ENCODE peak calls at places on chromosome 19, in nine cellular contexts. S is stimulated activated naive B cell treated with anti-CD40 and anti-IgM and Interleukin-4, amounts not matched to agents 10 μg/mL and 1 μg/mL and 100 μg/mL, for 72 hours; Y is ureter; B is GM04503; H is GM23338; N is IMR-90; J is ovary; G is stimulated activated CD4-positive, alpha-beta T cell treated with anti-CD3 and anti-CD28 coated beads, Interleukin-12 subunit alpha, Interleukin-12 subunit beta, amount 100 ng/mL, for 48 hours; Q is GM18507. P is an unnamed sample.
A peak's percentile ranks its signal among the peaks of the same experiment; 100 is the strongest.

GRCh38 chr19:31406106-31406505 is 56.9 kb upstream of the TSHZ3 start:
- DNase-seq in J (no peak), B (no peak), S (no peak), Q (no peak), G (no peak), Y (no peak), H (no peak), N (no peak), P (no peak)

GRCh38 chr19:46069841-46070341 is 29.1 kb upstream of the IGFL4 start:
- DNase-seq in G (no peak), Q (no peak), B (no peak), J (no peak), S (no peak), N (peak; percentile 93), H (no peak), Y (no peak), P (no peak)

GRCh38 chr19:42246869-42247630 is 4.6 kb upstream of the GSK3A start:
- DNase-seq in Y (no peak), Q (no peak), S (no peak), G (no peak), J (peak; percentile 49), B (no peak), N (peak; percentile 10), H (no peak), P (no peak)

GRCh38 chr19:46745521-46746280 is at the start of gene FKRP:
- DNase-seq in Q (no peak), S (no peak), N (no peak), H (peak; percentile 56), Y (no peak), J (peak; percentile 64), G (no peak), B (no peak), P (peak; percentile 60)

GRCh38 chr19:16660763-16661479 is at the start of gene TMEM38A:
- DNase-seq in J (peak; percentile 68), Q (no peak), G (no peak), S (peak; percentile 39), Y (peak; percentile 52), N (no peak), B (no peak), H (peak; percentile 54), P (peak; percentile 68)

GRCh38 chr19:4097501-4097900 is 26.4 kb downstream of the MAP2K2 start:
- DNase-seq in Y (no peak), N (no peak), H (no peak), S (no peak), Q (no peak), G (no peak), J (peak; percentile 54), B (no peak), P (no peak)

GRCh38 chr19:40811478-40812341 is 12.7 kb downstream of the EGLN2 start:
- DNase-seq in H (peak; percentile 60), N (no peak), S (no peak), B (no peak), G (no peak), Q (no peak), Y (no peak), J (peak; percentile 37), P (no peak)

GRCh38 chr19:28569132-28570114 is 643.5 kb downstream of the UQCRFS1 start:
- DNase-seq in H (peak; percentile 39), J (no peak), B (no peak), G (no peak), Y (no peak), N (no peak), Q (no peak), S (no peak), P (peak; percentile 72)

GRCh38 chr19:48918801-48919247 is 14.7 kb upstream of the DHDH start:
- DNase-seq in G (no peak), Y (no peak), J (no peak), N (no peak), B (no peak), Q (no peak), S (no peak), H (peak; percentile 92), P (no peak)

GRCh38 chr19:4910594-4911273 is 1.4 kb downstream of the UHRF1 start:
- DNase-seq in H (no peak), Q (no peak), B (no peak), S (no peak), J (peak; percentile 31), G (no peak), Y (no peak), N (peak; percentile 64), P (no peak)

GRCh38 chr19:925087-925911 is 536 bp upstream of the ARID3A start:
- DNase-seq in S (peak; percentile 82), N (peak; percentile 82), Q (peak; percentile 81), B (peak; percentile 40), Y (peak; percentile 82), J (peak; percentile 84), H (peak; percentile 92), G (no peak), P (peak; percentile 82)

GRCh38 chr19:46378268-46378667 is 31.4 kb downstream of the PPP5C start:
- DNase-seq in Q (no peak), G (no peak), B (peak; percentile 80), J (no peak), S (no peak), H (no peak), Y (no peak), N (peak; percentile 81), P (no peak)

GRCh38 chr19:32130241-32130753 is 215.1 kb upstream of the ZNF507 start:
- DNase-seq in B (no peak), N (no peak), J (no peak), S (no peak), H (no peak), Y (no peak), Q (no peak), G (no peak), P (no peak)

GRCh38 chr19:44367024-44367423 is 10.5 kb upstream of the ZNF112 start:
- DNase-seq in B (no peak), H (peak; percentile 63), S (no peak), G (no peak), J (no peak), N (no peak), Q (no peak), Y (no peak), P (no peak)

GRCh38 chr19:7554990-7555864 is 19.7 kb downstream of the PNPLA6 start:
- DNase-seq in B (no peak), G (peak; percentile 24), H (peak; percentile 94), Y (no peak), J (peak; percentile 37), S (no peak), N (no peak), Q (peak; percentile 35), P (no peak)

GRCh38 chr19:1970003-1970805 is 29.2 kb downstream of the CSNK1G2 start:
- DNase-seq in Y (no peak), H (no peak), Q (no peak), S (no peak), J (no peak), N (no peak), B (no peak), G (no peak), P (no peak)

GRCh38 chr19:33860691-33861090 is 64.0 kb downstream of the KCTD15 start:
- DNase-seq in B (no peak), G (no peak), H (no peak), N (no peak), S (no peak), J (no peak), Y (peak; percentile 24), Q (no peak), P (no peak)